ENCODE peak calls at places on chromosomes 12 and 14, in five cellular contexts. L, P, C, G and X are unnamed samples.

GRCh38 chr12:7935464-7935772 is 569 bp downstream of the SLC2A3 start:
- DNase-seq in L (peak), P (no peak), C (no peak), G (no peak), X (no peak)

GRCh38 chr12:104299842-104300481 is 3.6 kb upstream of the EID3 start:
- DNase-seq in L (peak), P (no peak), C (no peak), G (no peak), X (no peak)

GRCh38 chr14:72961579-72962335 is 35.5 kb downstream of the DCAF4 start:
- DNase-seq in L (no peak), P (no peak), C (peak), G (no peak), X (peak)

GRCh38 chr12:96501139-96501741 is 11.9 kb downstream of the CFAP54 start:
- DNase-seq in L (peak), P (no peak), C (peak), G (peak), X (peak)

GRCh38 chr12:15527201-15527782 is 205.0 kb downstream of the PTPRO start:
- DNase-seq in L (peak), P (no peak), C (no peak), G (peak), X (no peak)

GRCh38 chr12:52878507-52879393 is 26.1 kb downstream of the KRT8 start:
- DNase-seq in L (no peak), P (no peak), C (no peak), G (no peak), X (no peak)

GRCh38 chr14:74038015-74038859 is 19.1 kb downstream of the BBOF1 start:
- DNase-seq in L (peak), P (peak), C (peak), G (no peak), X (peak)

GRCh38 chr14:100900837-100901390 is 2.6 kb downstream of the RTL1 start:
- DNase-seq in L (peak), P (peak), C (no peak), G (no peak), X (no peak)

GRCh38 chr14:82999802-83000201 is 1466.1 kb upstream of the SEL1L start:
- DNase-seq in L (no peak), P (peak), C (no peak), G (no peak), X (no peak)

GRCh38 chr14:74348241-74348734 is at the start of gene VRTN:
- DNase-seq in L (no peak), P (no peak), C (no peak), G (no peak), X (no peak)

GRCh38 chr14:45253754-45254300 is 825 bp upstream of the MIS18BP1 start:
- DNase-seq in L (no peak), P (no peak), C (no peak), G (peak), X (no peak)

GRCh38 chr12:25054783-25055144 is 105.9 kb upstream of the BCAT1 start:
- DNase-seq in L (no peak), P (peak), C (no peak), G (no peak), X (peak)

GRCh38 chr14:92033433-92033832 is 6.4 kb downstream of the TRIP11 start:
- DNase-seq in L (no peak), P (no peak), C (no peak), G (no peak), X (no peak)

GRCh38 chr12:13591488-13591887 is 389.9 kb downstream of the GRIN2B start:
- DNase-seq in L (no peak), P (no peak), C (no peak), G (no peak), X (no peak)

GRCh38 chr14:58712357-58712756 is 74.6 kb downstream of the DACT1 start:
- DNase-seq in L (peak), P (no peak), C (no peak), G (no peak), X (no peak)

GRCh38 chr14:70921669-70922068 is 14.4 kb downstream of the PCNX1 start:
- DNase-seq in L (no peak), P (no peak), C (no peak), G (no peak), X (no peak)

GRCh38 chr14:76701981-76702380 is 59.3 kb upstream of the VASH1 start:
- DNase-seq in L (no peak), P (no peak), C (no peak), G (peak), X (no peak)

GRCh38 chr14:25197885-25198284 is 147.9 kb upstream of the STXBP6 start:
- DNase-seq in L (no peak), P (no peak), C (no peak), G (no peak), X (no peak)

GRCh38 chr14:68444449-68445168 is 348.3 kb downstream of the ZFP36L1 start:
- DNase-seq in L (peak), P (no peak), C (no peak), G (peak), X (peak)

GRCh38 chr12:50614167-50614762 is 109.5 kb downstream of the DIP2B start:
- DNase-seq in L (peak), P (no peak), C (peak), G (no peak), X (peak)